ENCODE peak calls at places on chromosome 1, in six cellular contexts. B is GM23338, T is HCT116, R is A549, U is GM12878, D is K562. O is an unnamed sample.
A peak's percentile ranks its signal among the peaks of the same experiment; 100 is the strongest.

GRCh38 chr1:30538226-30538625 is 185.2 kb downstream of the MATN1 start:
- DNase-seq in B (no peak), T (no peak), R (no peak), U (no peak), D (no peak), O (no peak)

GRCh38 chr1:150544204-150544603 is 5.0 kb upstream of the ADAMTSL4 start:
- DNase-seq in B (no peak), T (no peak), R (no peak), U (no peak), D (no peak), O (no peak)

GRCh38 chr1:248840946-248841345 is 2.9 kb downstream of the ZNF672 start:
- DNase-seq in B (no peak), T (no peak), R (no peak), U (no peak), D (no peak), O (no peak)

GRCh38 chr1:198939286-198939685 is 300.4 kb downstream of the PTPRC start:
- DNase-seq in B (no peak), T (no peak), R (no peak), U (no peak), D (no peak), O (no peak)

GRCh38 chr1:160427625-160428024 is 27.3 kb downstream of the VANGL2 start:
- DNase-seq in B (no peak), T (no peak), R (no peak), U (no peak), D (no peak), O (no peak)

GRCh38 chr1:147534386-147534785 is 6.9 kb upstream of the BCL9 start:
- DNase-seq in B (no peak), T (no peak), R (no peak), U (no peak), D (no peak), O (no peak)

GRCh38 chr1:41900611-41901444 is 17.9 kb downstream of the HIVEP3 start:
- DNase-seq in B (no peak), T (no peak), R (peak; percentile 60), U (no peak), D (no peak), O (no peak)

GRCh38 chr1:116356067-116356466 is 17.0 kb upstream of the ATP1A1 start:
- DNase-seq in B (no peak), T (no peak), R (no peak), U (no peak), D (no peak), O (no peak)

GRCh38 chr1:246497331-246497915 is 9.7 kb downstream of the SMYD3 start:
- DNase-seq in B (peak; percentile 84), T (peak; percentile 60), R (peak; percentile 58), U (no peak), D (peak; percentile 62), O (peak; percentile 48)

GRCh38 chr1:7705048-7705907 is 65.8 kb upstream of the VAMP3 start:
- DNase-seq in B (peak; percentile 76), T (no peak), R (no peak), U (no peak), D (no peak), O (no peak)

GRCh38 chr1:116239916-116240315 is 128.7 kb downstream of the MAB21L3 start:
- DNase-seq in B (no peak), T (no peak), R (no peak), U (no peak), D (no peak), O (no peak)

GRCh38 chr1:156128749-156129682 is 14.5 kb downstream of the LMNA start:
- DNase-seq in B (no peak), T (no peak), R (no peak), U (no peak), D (no peak), O (no peak)

GRCh38 chr1:156123356-156124196 is 9.1 kb downstream of the LMNA start:
- DNase-seq in B (peak; percentile 87), T (peak; percentile 91), R (no peak), U (peak; percentile 46), D (peak; percentile 72), O (peak; percentile 88)

GRCh38 chr1:156124557-156125483 is 10.3 kb downstream of the LMNA start:
- DNase-seq in B (peak; percentile 54), T (no peak), R (no peak), U (peak; percentile 52), D (no peak), O (no peak)

GRCh38 chr1:156126701-156127534 is 12.4 kb downstream of the LMNA start:
- DNase-seq in B (no peak), T (peak; percentile 70), R (no peak), U (peak; percentile 86), D (peak; percentile 57), O (no peak)

DNA sequence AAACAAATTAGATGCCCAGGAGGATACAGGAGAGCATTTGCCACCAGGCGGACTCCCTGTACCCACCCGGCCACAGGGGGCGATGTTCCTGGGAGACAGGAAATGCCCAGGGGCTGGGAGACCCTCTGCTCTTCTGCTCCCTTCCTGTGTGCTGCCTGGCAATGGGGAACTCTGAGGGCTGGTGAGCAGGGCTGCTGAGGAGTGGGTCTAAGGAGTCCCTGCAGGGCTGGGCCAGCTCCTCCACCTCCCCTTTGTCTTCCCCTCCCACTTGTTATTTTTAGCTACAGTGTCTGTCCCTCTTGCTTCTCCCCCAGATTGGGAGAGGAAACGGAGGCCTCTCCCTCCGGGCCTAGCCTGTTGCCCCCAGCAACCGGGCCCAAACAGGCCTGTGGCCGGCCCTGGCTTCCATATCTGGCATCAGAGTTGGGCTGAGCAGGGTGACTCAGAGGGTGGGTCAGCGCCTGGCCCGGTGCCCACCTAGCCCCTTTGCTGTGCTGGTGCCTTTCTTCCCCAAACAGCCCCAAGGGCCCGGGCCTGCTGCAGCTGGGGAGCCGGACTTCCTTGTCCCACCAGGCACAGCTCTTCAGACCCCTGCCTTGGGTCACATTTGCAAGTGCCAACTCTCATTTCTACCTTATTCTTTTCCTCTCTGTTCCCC is 11.7 kb downstream of the LMNA start:
- DNase-seq in B (peak; percentile 91), T (peak; percentile 91), R (peak; percentile 72), U (no peak), D (peak; percentile 74), O (no peak)
- H3K4me3 ChIP-seq in B (no peak overlapping the region), T (peak overlapping the region; percentile 52), R (peak overlapping the region; percentile 22), U (peak overlapping the region; percentile 39), D (peak overlapping the region; percentile 26), O (peak overlapping the region; percentile 22)

DNA sequence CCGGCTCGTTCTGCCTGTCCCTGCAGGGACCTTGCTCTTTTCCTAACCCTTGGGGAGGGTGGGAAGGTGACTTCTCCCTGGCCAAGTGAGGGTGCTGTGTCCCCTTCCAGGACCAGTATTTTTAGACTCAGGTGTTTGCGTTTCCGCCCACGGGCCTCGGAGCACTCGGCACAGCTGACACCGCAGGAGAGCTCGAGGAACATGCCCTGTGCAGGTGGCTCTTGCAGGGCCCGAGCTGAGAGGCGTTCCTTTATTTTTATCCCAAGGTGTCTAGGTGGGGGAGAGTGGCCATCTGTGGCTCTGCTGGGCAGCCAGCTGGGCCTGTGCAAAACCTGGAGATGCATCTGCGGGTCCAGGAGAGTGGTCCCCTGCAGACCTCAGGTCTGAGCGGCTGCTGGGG is 16.0 kb downstream of the PLCH2 start:
- DNase-seq in B (no peak), T (no peak), R (no peak), U (no peak), D (no peak), O (no peak)
- TF ChIP-seq REST in B (no peak), T (no peak), R (no peak), U (no peak), D (no peak), O (no peak)

DNA sequence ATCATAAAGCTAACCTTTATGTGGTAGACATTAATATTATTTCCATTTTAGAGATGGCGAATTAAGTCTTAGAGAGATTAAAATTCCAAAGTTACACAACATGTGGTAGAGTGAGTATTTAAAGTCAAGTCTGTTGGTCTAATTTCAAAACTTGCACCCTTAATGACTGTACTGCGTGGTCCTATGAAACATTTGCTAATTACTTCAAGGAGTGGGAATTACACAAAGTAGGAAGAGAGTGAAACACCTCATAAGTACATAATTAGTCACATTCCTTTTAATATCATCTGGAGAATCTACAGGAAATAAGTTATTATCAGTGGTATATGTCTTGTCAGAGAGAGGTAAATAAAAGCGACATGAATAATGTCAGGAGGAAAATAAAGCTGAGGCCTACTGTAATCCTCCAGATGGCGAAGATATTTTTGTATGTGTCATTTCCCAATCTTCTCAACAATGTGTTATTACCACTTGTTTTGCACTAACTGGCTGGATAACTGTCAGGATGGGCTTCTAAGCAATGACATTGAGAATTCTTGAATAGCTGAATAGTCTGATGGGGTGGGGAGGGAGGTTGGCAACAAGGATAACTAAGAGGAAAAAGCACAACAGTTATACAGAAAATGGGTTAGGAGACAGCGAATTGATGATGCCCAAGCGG is 95.5 kb downstream of the TNFSF18 start:
- DNase-seq in B (no peak), T (no peak), R (no peak), U (no peak), D (no peak), O (no peak)
- H3K27ac ChIP-seq in B (no peak overlapping the region), T (no peak overlapping the region), R (no peak overlapping the region), U (no peak overlapping the region), D (no peak overlapping the region), O (no peak overlapping the region)

GRCh38 chr1:32899586-32900296 is 1.4 kb downstream of the TMEM54 start:
- DNase-seq in B (no peak), T (no peak), R (no peak), U (no peak), D (no peak), O (no peak)
- H3K4me3 ChIP-seq in B (no peak overlapping the region), T (no peak overlapping the region), R (no peak overlapping the region), U (no peak overlapping the region), D (no peak overlapping the region), O (no peak overlapping the region)

DNA sequence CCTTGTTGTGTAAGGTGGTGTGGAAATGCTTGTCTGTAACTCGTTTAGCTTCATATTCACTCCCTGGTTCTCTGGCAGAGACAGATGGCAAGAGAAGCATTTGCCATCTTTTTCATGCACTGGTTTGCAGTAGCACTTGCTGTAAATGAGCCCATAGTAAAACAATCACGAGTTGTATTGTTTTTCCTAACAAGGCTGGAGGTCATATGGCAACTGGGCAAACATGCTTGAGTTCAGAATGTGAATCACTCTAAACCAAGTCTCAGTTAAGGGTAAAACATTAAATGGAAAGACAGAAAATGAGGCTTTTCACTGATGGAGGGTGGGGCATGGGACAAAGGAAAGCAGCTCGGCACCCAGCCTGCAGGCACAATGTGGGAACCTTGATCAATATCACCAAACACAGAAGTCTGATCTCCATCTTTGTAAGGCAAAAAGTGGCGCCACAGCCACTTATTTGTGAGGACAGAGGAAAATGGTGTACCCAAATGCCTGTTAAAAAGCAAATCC is 26.5 kb upstream of the LPAR3 start:
- DNase-seq in B (no peak), T (no peak), R (no peak), U (no peak), D (no peak), O (no peak)
- TF ChIP-seq REST in B (no peak), T (no peak), R (no peak), U (no peak), D (no peak), O (no peak)